ENCODE peak calls at places on chromosomes 11 and 22, in eight cellular contexts. P is stimulated activated CD8-positive, alpha-beta memory T cell treated with anti-CD3 and anti-CD28 coated beads, Interleukin-7, amount 100 ng/mL, for 48 hours; Q is AG08395; F is neural progenitor cell; J is HFF-Myc; N is thyroid gland; U is fibroblast of the conjunctiva; A is fibroblast of the aortic adventitia. G is an unnamed sample.

GRCh38 chr11:104051806-104052205 is 15.4 kb downstream of the DDI1 start:
- DNase-seq in Q (no peak), A (no peak), J (no peak), U (no peak), F (no peak), N (no peak), P (no peak), G (no peak)

GRCh38 chr11:2770556-2771301 is 70.9 kb upstream of the KCNQ1OT1 start:
- DNase-seq in N (no peak), A (no peak), U (no peak), P (no peak), F (peak), J (no peak), Q (no peak), G (no peak)

GRCh38 chr11:76661835-76662434 is 8.6 kb downstream of the LRRC32 start:
- DNase-seq in P (no peak), F (no peak), N (no peak), Q (no peak), U (no peak), J (no peak), A (peak), G (no peak)

GRCh38 chr11:64870176-64870892 is 8.1 kb downstream of the EHD1 start:
- DNase-seq in F (peak), A (peak), Q (peak), P (no peak), N (no peak), U (no peak), J (no peak), G (no peak)

GRCh38 chr11:96397863-96398262 is 8.1 kb downstream of the JRKL start:
- DNase-seq in A (no peak), J (no peak), Q (no peak), N (no peak), U (no peak), P (no peak), F (no peak), G (no peak)

GRCh38 chr11:2436521-2437031 is 7.7 kb downstream of the TRPM5 start:
- DNase-seq in N (no peak), Q (no peak), P (no peak), U (no peak), A (no peak), F (no peak), J (no peak), G (no peak)

GRCh38 chr22:23215294-23216204 is 35.2 kb downstream of the BCR start:
- DNase-seq in Q (peak), N (peak), A (peak), P (no peak), J (no peak), F (no peak), U (no peak), G (no peak)

GRCh38 chr11:2926611-2927492 is 2.4 kb downstream of the PHLDA2 start:
- DNase-seq in N (peak), F (no peak), A (no peak), U (no peak), P (no peak), Q (no peak), J (no peak), G (no peak)

GRCh38 chr11:109371444-109372176 is 50.4 kb upstream of the C11orf87 start:
- DNase-seq in N (no peak), P (no peak), J (no peak), A (peak), F (no peak), Q (no peak), U (no peak), G (no peak)

GRCh38 chr11:70247710-70248072 is 22.8 kb upstream of the PPFIA1 start:
- DNase-seq in U (no peak), P (no peak), A (no peak), N (peak), Q (no peak), J (no peak), F (no peak), G (no peak)

GRCh38 chr11:122727101-122727929 is 71.8 kb downstream of the UBASH3B start:
- DNase-seq in F (peak), J (no peak), U (no peak), A (no peak), N (no peak), P (no peak), Q (no peak), G (no peak)

GRCh38 chr11:61918251-61919112 is 1.1 kb upstream of the RAB3IL1 start:
- DNase-seq in A (peak), Q (no peak), U (no peak), P (no peak), J (no peak), N (no peak), F (no peak), G (no peak)

GRCh38 chr22:29593923-29594322 is 9.5 kb upstream of the NF2 start:
- DNase-seq in Q (no peak), J (no peak), A (no peak), U (no peak), F (no peak), N (no peak), P (no peak), G (no peak)

GRCh38 chr11:33530824-33531223 is 169.8 kb downstream of the C11orf91 start:
- DNase-seq in U (no peak), N (no peak), F (no peak), Q (peak), J (peak), P (no peak), A (peak), G (no peak)

GRCh38 chr22:29426476-29426875 is 11.9 kb upstream of the RFPL1 start:
- DNase-seq in F (no peak), A (no peak), P (no peak), U (no peak), Q (no peak), J (no peak), N (no peak), G (no peak)

GRCh38 chr11:107707128-107707760 is 4.6 kb downstream of the SLN start:
- DNase-seq in A (no peak), Q (no peak), F (no peak), U (no peak), N (no peak), P (no peak), J (no peak), G (no peak)

GRCh38 chr11:111417766-111418435 is 38.8 kb upstream of the POU2AF1 start:
- DNase-seq in N (peak), U (peak), P (no peak), F (no peak), J (peak), Q (peak), A (peak), G (no peak)

GRCh38 chr11:40514124-40514523 is 945.3 kb downstream of the LRRC4C start:
- DNase-seq in F (no peak), P (no peak), U (peak), N (no peak), J (no peak), A (no peak), Q (no peak), G (peak)

GRCh38 chr11:108997826-108998225 is 333.0 kb downstream of the DDX10 start:
- DNase-seq in Q (no peak), A (no peak), J (no peak), P (no peak), N (no peak), F (no peak), U (no peak), G (no peak)

GRCh38 chr11:67613960-67614715 is 7.4 kb downstream of the NDUFV1 start:
- DNase-seq in N (peak), U (no peak), Q (peak), J (no peak), P (peak), A (peak), F (peak), G (peak)

GRCh38 chr11:32087602-32088001 is 3.3 kb upstream of the RCN1 start:
- DNase-seq in Q (peak), P (no peak), F (no peak), A (peak), N (no peak), J (no peak), U (peak), G (no peak)

GRCh38 chr11:75317446-75318122 is 33.9 kb downstream of the ARRB1 start:
- DNase-seq in A (no peak), N (no peak), U (no peak), J (no peak), P (no peak), Q (no peak), F (no peak), G (no peak)

GRCh38 chr11:34830035-34830434 is 86.1 kb downstream of the APIP start:
- DNase-seq in A (no peak), P (no peak), F (no peak), U (no peak), Q (no peak), J (no peak), N (no peak), G (no peak)

GRCh38 chr11:1111545-1112212 is 37.0 kb downstream of the MUC2 start:
- DNase-seq in N (no peak), A (no peak), U (no peak), J (no peak), P (no peak), F (no peak), Q (no peak), G (no peak)

GRCh38 chr11:118068945-118069612 is 7.8 kb upstream of the TMPRSS4 start:
- DNase-seq in J (no peak), Q (no peak), U (no peak), N (no peak), F (no peak), P (no peak), A (no peak), G (no peak)

GRCh38 chr11:30310623-30311022 is 12.3 kb upstream of the ARL14EP start:
- DNase-seq in F (no peak), J (no peak), A (no peak), U (no peak), N (no peak), P (no peak), Q (no peak), G (no peak)

GRCh38 chr11:131759140-131759539 is 388.7 kb downstream of the NTM start:
- DNase-seq in A (no peak), P (no peak), J (no peak), Q (no peak), U (no peak), N (no peak), F (no peak), G (no peak)

GRCh38 chr11:86696451-86696850 is 24.0 kb upstream of the ME3 start:
- DNase-seq in U (no peak), Q (no peak), N (no peak), A (no peak), P (no peak), J (no peak), F (no peak), G (no peak)

GRCh38 chr22:46050451-46050845 is 73.5 kb upstream of the WNT7B start:
- DNase-seq in J (no peak), U (no peak), P (no peak), N (no peak), A (no peak), Q (no peak), F (no peak), G (no peak)

GRCh38 chr11:33709471-33709870 is 8.8 kb upstream of the C11orf91 start:
- DNase-seq in F (no peak), N (no peak), J (no peak), P (no peak), A (no peak), U (no peak), Q (no peak), G (no peak)

GRCh38 chr22:39719559-39720450 is 149.3 kb downstream of the CACNA1I start:
- DNase-seq in P (no peak), U (no peak), A (no peak), J (no peak), N (no peak), F (no peak), Q (no peak), G (no peak)

GRCh38 chr11:47108214-47108613 is 68.5 kb downstream of the ARFGAP2 start:
- DNase-seq in A (no peak), F (no peak), N (no peak), J (no peak), U (no peak), Q (no peak), P (no peak), G (no peak)

GRCh38 chr11:104333977-104334376 is 170.0 kb upstream of the PDGFD start:
- DNase-seq in J (no peak), Q (no peak), A (no peak), U (no peak), P (no peak), N (no peak), F (no peak), G (no peak)

GRCh38 chr11:129951201-129951882 is 51.3 kb downstream of the PRDM10 start:
- DNase-seq in U (no peak), Q (no peak), F (no peak), J (no peak), A (no peak), P (no peak), N (no peak), G (no peak)

GRCh38 chr11:69982675-69983570 is 95.2 kb upstream of the ANO1 start:
- DNase-seq in U (no peak), Q (no peak), A (no peak), F (no peak), P (no peak), J (no peak), N (no peak), G (no peak)